ENCODE peak calls at places on chromosomes 13 and 19, in six cellular contexts. One of them, this sample, is unnamed.

GRCh38 chr13:74056829-74057564 is 77.2 kb downstream of the KLF12 start:
- DNase-seq in mucosa of descending colon: no peak
- DNase-seq in left cardiac atrium: peak
- DNase-seq in AG08395: no peak
- DNase-seq in Right ventricle myocardium superior: peak
- DNase-seq in NCI-H1105: peak
- DNase-seq in this sample: no peak

GRCh38 chr19:47280183-47280797 is 5.6 kb downstream of the INAFM1 start:
- DNase-seq in mucosa of descending colon: peak
- DNase-seq in left cardiac atrium: peak
- DNase-seq in AG08395: peak
- DNase-seq in Right ventricle myocardium superior: no peak
- DNase-seq in NCI-H1105: no peak
- DNase-seq in this sample: peak

GRCh38 chr19:41420101-41420880 is 6.9 kb downstream of the B3GNT8 start:
- DNase-seq in mucosa of descending colon: no peak
- DNase-seq in left cardiac atrium: no peak
- DNase-seq in AG08395: no peak
- DNase-seq in Right ventricle myocardium superior: no peak
- DNase-seq in NCI-H1105: no peak
- DNase-seq in this sample: no peak

GRCh38 chr19:19900124-19900523 is 622 bp upstream of the ZNF93 start:
- DNase-seq in mucosa of descending colon: no peak
- DNase-seq in left cardiac atrium: no peak
- DNase-seq in AG08395: peak
- DNase-seq in Right ventricle myocardium superior: no peak
- DNase-seq in NCI-H1105: no peak
- DNase-seq in this sample: no peak

GRCh38 chr13:51229141-51229540 is 6.9 kb downstream of the FAM124A start:
- DNase-seq in mucosa of descending colon: no peak
- DNase-seq in left cardiac atrium: no peak
- DNase-seq in AG08395: no peak
- DNase-seq in Right ventricle myocardium superior: no peak
- DNase-seq in NCI-H1105: no peak
- DNase-seq in this sample: no peak

GRCh38 chr19:35109395-35110112 is 6.1 kb upstream of the FXYD3 start:
- DNase-seq in mucosa of descending colon: peak
- DNase-seq in left cardiac atrium: no peak
- DNase-seq in AG08395: no peak
- DNase-seq in Right ventricle myocardium superior: no peak
- DNase-seq in NCI-H1105: no peak
- DNase-seq in this sample: no peak

GRCh38 chr13:35917942-35918645 is 213.1 kb downstream of the DCLK1 start:
- DNase-seq in mucosa of descending colon: no peak
- DNase-seq in left cardiac atrium: no peak
- DNase-seq in AG08395: peak
- DNase-seq in Right ventricle myocardium superior: no peak
- DNase-seq in NCI-H1105: no peak
- DNase-seq in this sample: no peak

GRCh38 chr19:56124578-56124977 is 3.5 kb upstream of the ZNF787 start:
- DNase-seq in mucosa of descending colon: no peak
- DNase-seq in left cardiac atrium: no peak
- DNase-seq in AG08395: no peak
- DNase-seq in Right ventricle myocardium superior: no peak
- DNase-seq in NCI-H1105: no peak
- DNase-seq in this sample: no peak

GRCh38 chr13:80263745-80264513 is 77.0 kb downstream of the SPRY2 start:
- DNase-seq in mucosa of descending colon: no peak
- DNase-seq in left cardiac atrium: no peak
- DNase-seq in AG08395: no peak
- DNase-seq in Right ventricle myocardium superior: no peak
- DNase-seq in NCI-H1105: no peak
- DNase-seq in this sample: no peak

GRCh38 chr13:113203507-113204377 is 4.7 kb downstream of the PCID2 start:
- DNase-seq in mucosa of descending colon: no peak
- DNase-seq in left cardiac atrium: peak
- DNase-seq in AG08395: no peak
- DNase-seq in Right ventricle myocardium superior: peak
- DNase-seq in NCI-H1105: no peak
- DNase-seq in this sample: no peak

GRCh38 chr19:48419158-48419920 is 25.9 kb downstream of the GRIN2D start:
- DNase-seq in mucosa of descending colon: peak
- DNase-seq in left cardiac atrium: peak
- DNase-seq in AG08395: peak
- DNase-seq in Right ventricle myocardium superior: peak
- DNase-seq in NCI-H1105: no peak
- DNase-seq in this sample: peak

GRCh38 chr13:67878376-67878775 is 648.2 kb upstream of the PCDH9 start:
- DNase-seq in mucosa of descending colon: no peak
- DNase-seq in left cardiac atrium: no peak
- DNase-seq in AG08395: no peak
- DNase-seq in Right ventricle myocardium superior: no peak
- DNase-seq in NCI-H1105: no peak
- DNase-seq in this sample: no peak

GRCh38 chr19:32104465-32105235 is 240.8 kb upstream of the ZNF507 start:
- DNase-seq in mucosa of descending colon: peak
- DNase-seq in left cardiac atrium: no peak
- DNase-seq in AG08395: no peak
- DNase-seq in Right ventricle myocardium superior: no peak
- DNase-seq in NCI-H1105: no peak
- DNase-seq in this sample: no peak

GRCh38 chr13:51523082-51523518 is 61.2 kb upstream of the WDFY2 start:
- DNase-seq in mucosa of descending colon: peak
- DNase-seq in left cardiac atrium: peak
- DNase-seq in AG08395: peak
- DNase-seq in Right ventricle myocardium superior: peak
- DNase-seq in NCI-H1105: no peak
- DNase-seq in this sample: no peak

GRCh38 chr19:49056101-49056901 is 1.2 kb downstream of the CGB7 start:
- DNase-seq in mucosa of descending colon: peak
- DNase-seq in left cardiac atrium: peak
- DNase-seq in AG08395: peak
- DNase-seq in Right ventricle myocardium superior: peak
- DNase-seq in NCI-H1105: no peak
- DNase-seq in this sample: peak

GRCh38 chr19:43624933-43625332 is 5.5 kb upstream of the ZNF428 start:
- DNase-seq in mucosa of descending colon: peak
- DNase-seq in left cardiac atrium: peak
- DNase-seq in AG08395: no peak
- DNase-seq in Right ventricle myocardium superior: peak
- DNase-seq in NCI-H1105: no peak
- DNase-seq in this sample: peak

GRCh38 chr19:29564574-29565005 is 38.8 kb downstream of the VSTM2B start:
- DNase-seq in mucosa of descending colon: no peak
- DNase-seq in left cardiac atrium: no peak
- DNase-seq in AG08395: no peak
- DNase-seq in Right ventricle myocardium superior: no peak
- DNase-seq in NCI-H1105: peak
- DNase-seq in this sample: no peak

GRCh38 chr13:114035583-114036501 is 62.0 kb upstream of the C13orf46 start:
- DNase-seq in mucosa of descending colon: no peak
- DNase-seq in left cardiac atrium: no peak
- DNase-seq in AG08395: peak
- DNase-seq in Right ventricle myocardium superior: peak
- DNase-seq in NCI-H1105: no peak
- DNase-seq in this sample: no peak

GRCh38 chr19:7152568-7152967 is 83.1 kb downstream of the ZNF557 start:
- DNase-seq in mucosa of descending colon: no peak
- DNase-seq in left cardiac atrium: no peak
- DNase-seq in AG08395: no peak
- DNase-seq in Right ventricle myocardium superior: no peak
- DNase-seq in NCI-H1105: no peak
- DNase-seq in this sample: no peak

GRCh38 chr19:16435238-16435911 is 36.4 kb downstream of the EPS15L1 start:
- DNase-seq in mucosa of descending colon: peak
- DNase-seq in left cardiac atrium: peak
- DNase-seq in AG08395: peak
- DNase-seq in Right ventricle myocardium superior: no peak
- DNase-seq in NCI-H1105: no peak
- DNase-seq in this sample: no peak

GRCh38 chr19:41353466-41354342 is at the start of gene TGFB1:
- DNase-seq in mucosa of descending colon: peak
- DNase-seq in left cardiac atrium: peak
- DNase-seq in AG08395: peak
- DNase-seq in Right ventricle myocardium superior: peak
- DNase-seq in NCI-H1105: peak
- DNase-seq in this sample: peak

GRCh38 chr19:48963371-48964204 is 1.5 kb upstream of the FTL start:
- DNase-seq in mucosa of descending colon: peak
- DNase-seq in left cardiac atrium: peak
- DNase-seq in AG08395: peak
- DNase-seq in Right ventricle myocardium superior: peak
- DNase-seq in NCI-H1105: no peak
- DNase-seq in this sample: peak